ENCODE peak calls at places on chromosomes 12 and 14, in six cellular contexts. One of them, this sample, is unnamed.

GRCh38 chr14:80080601-80081000 is 130.7 kb downstream of the DIO2 start:
- DNase-seq in ovary: no peak
- DNase-seq in body of pancreas: no peak
- DNase-seq in right lobe of liver: no peak
- DNase-seq in WERI-Rb-1: no peak
- DNase-seq in breast epithelium: no peak
- DNase-seq in this sample: no peak

GRCh38 chr12:30823140-30823669 is 68.5 kb upstream of the CAPRIN2 start:
- DNase-seq in ovary: no peak
- DNase-seq in body of pancreas: peak; percentile 55
- DNase-seq in right lobe of liver: peak; percentile 59
- DNase-seq in WERI-Rb-1: no peak
- DNase-seq in breast epithelium: no peak
- DNase-seq in this sample: no peak

GRCh38 chr14:105589161-105589925 is 63.0 kb downstream of the TMEM121 start:
- DNase-seq in ovary: no peak
- DNase-seq in body of pancreas: no peak
- DNase-seq in right lobe of liver: no peak
- DNase-seq in WERI-Rb-1: no peak
- DNase-seq in breast epithelium: no peak
- DNase-seq in this sample: peak; percentile 57

GRCh38 chr12:4505381-4505986 is 33.2 kb upstream of the RAD51AP1 start:
- DNase-seq in ovary: no peak
- DNase-seq in body of pancreas: no peak
- DNase-seq in right lobe of liver: no peak
- DNase-seq in WERI-Rb-1: no peak
- DNase-seq in breast epithelium: no peak
- DNase-seq in this sample: no peak

GRCh38 chr14:59541731-59542130 is 34.9 kb downstream of the CCDC175 start:
- DNase-seq in ovary: no peak
- DNase-seq in body of pancreas: no peak
- DNase-seq in right lobe of liver: no peak
- DNase-seq in WERI-Rb-1: no peak
- DNase-seq in breast epithelium: no peak
- DNase-seq in this sample: no peak

GRCh38 chr12:83843531-83843930 is 1069.1 kb downstream of the SLC6A15 start:
- DNase-seq in ovary: no peak
- DNase-seq in body of pancreas: no peak
- DNase-seq in right lobe of liver: no peak
- DNase-seq in WERI-Rb-1: no peak
- DNase-seq in breast epithelium: no peak
- DNase-seq in this sample: no peak

GRCh38 chr12:115771065-115771464 is 506.4 kb downstream of the MED13L start:
- DNase-seq in ovary: no peak
- DNase-seq in body of pancreas: no peak
- DNase-seq in right lobe of liver: no peak
- DNase-seq in WERI-Rb-1: peak; percentile 25
- DNase-seq in breast epithelium: no peak
- DNase-seq in this sample: no peak

GRCh38 chr12:117045175-117045997 is 53.8 kb downstream of the TESC start:
- DNase-seq in ovary: no peak
- DNase-seq in body of pancreas: no peak
- DNase-seq in right lobe of liver: no peak
- DNase-seq in WERI-Rb-1: peak; percentile 48
- DNase-seq in breast epithelium: no peak
- DNase-seq in this sample: no peak

GRCh38 chr14:95540236-95540635 is 5.4 kb downstream of the GLRX5 start:
- DNase-seq in ovary: no peak
- DNase-seq in body of pancreas: no peak
- DNase-seq in right lobe of liver: no peak
- DNase-seq in WERI-Rb-1: no peak
- DNase-seq in breast epithelium: no peak
- DNase-seq in this sample: no peak

GRCh38 chr14:54784060-54784459 is 118.6 kb downstream of the GCH1 start:
- DNase-seq in ovary: no peak
- DNase-seq in body of pancreas: no peak
- DNase-seq in right lobe of liver: peak; percentile 47
- DNase-seq in WERI-Rb-1: no peak
- DNase-seq in breast epithelium: no peak
- DNase-seq in this sample: no peak

GRCh38 chr14:105086833-105087307 is 21.6 kb upstream of the GPR132 start:
- DNase-seq in ovary: peak; percentile 64
- DNase-seq in body of pancreas: peak; percentile 68
- DNase-seq in right lobe of liver: peak; percentile 84
- DNase-seq in WERI-Rb-1: peak; percentile 85
- DNase-seq in breast epithelium: peak; percentile 74
- DNase-seq in this sample: peak; percentile 94

GRCh38 chr12:9925746-9926393 is 6.3 kb downstream of the CLEC2A start:
- DNase-seq in ovary: no peak
- DNase-seq in body of pancreas: no peak
- DNase-seq in right lobe of liver: no peak
- DNase-seq in WERI-Rb-1: peak; percentile 15
- DNase-seq in breast epithelium: no peak
- DNase-seq in this sample: no peak

GRCh38 chr12:119547016-119547415 is 46.6 kb upstream of the TMEM233 start:
- DNase-seq in ovary: no peak
- DNase-seq in body of pancreas: no peak
- DNase-seq in right lobe of liver: no peak
- DNase-seq in WERI-Rb-1: no peak
- DNase-seq in breast epithelium: no peak
- DNase-seq in this sample: no peak

GRCh38 chr12:57389033-57389432 is 41.8 kb downstream of the R3HDM2 start:
- DNase-seq in ovary: no peak
- DNase-seq in body of pancreas: no peak
- DNase-seq in right lobe of liver: no peak
- DNase-seq in WERI-Rb-1: no peak
- DNase-seq in breast epithelium: no peak
- DNase-seq in this sample: no peak

GRCh38 chr12:91513354-91513753 is 330.7 kb upstream of the DCN start:
- DNase-seq in ovary: no peak
- DNase-seq in body of pancreas: no peak
- DNase-seq in right lobe of liver: no peak
- DNase-seq in WERI-Rb-1: no peak
- DNase-seq in breast epithelium: no peak
- DNase-seq in this sample: no peak

GRCh38 chr12:96828169-96828789 is 78.8 kb upstream of the NEDD1 start:
- DNase-seq in ovary: no peak
- DNase-seq in body of pancreas: no peak
- DNase-seq in right lobe of liver: no peak
- DNase-seq in WERI-Rb-1: no peak
- DNase-seq in breast epithelium: no peak
- DNase-seq in this sample: no peak

GRCh38 chr12:18750087-18750486 is 12.2 kb downstream of the CAPZA3 start:
- DNase-seq in ovary: no peak
- DNase-seq in body of pancreas: no peak
- DNase-seq in right lobe of liver: no peak
- DNase-seq in WERI-Rb-1: no peak
- DNase-seq in breast epithelium: no peak
- DNase-seq in this sample: no peak

GRCh38 chr12:18751866-18752265 is 13.9 kb downstream of the CAPZA3 start:
- DNase-seq in ovary: no peak
- DNase-seq in body of pancreas: no peak
- DNase-seq in right lobe of liver: no peak
- DNase-seq in WERI-Rb-1: no peak
- DNase-seq in breast epithelium: no peak
- DNase-seq in this sample: no peak

GRCh38 chr12:18749381-18749957 is 11.6 kb downstream of the CAPZA3 start:
- DNase-seq in ovary: no peak
- DNase-seq in body of pancreas: no peak
- DNase-seq in right lobe of liver: no peak
- DNase-seq in WERI-Rb-1: no peak
- DNase-seq in breast epithelium: no peak
- DNase-seq in this sample: no peak

GRCh38 chr12:18752280-18752920 is 14.5 kb downstream of the CAPZA3 start:
- DNase-seq in ovary: no peak
- DNase-seq in body of pancreas: no peak
- DNase-seq in right lobe of liver: no peak
- DNase-seq in WERI-Rb-1: no peak
- DNase-seq in breast epithelium: no peak
- DNase-seq in this sample: no peak

DNA sequence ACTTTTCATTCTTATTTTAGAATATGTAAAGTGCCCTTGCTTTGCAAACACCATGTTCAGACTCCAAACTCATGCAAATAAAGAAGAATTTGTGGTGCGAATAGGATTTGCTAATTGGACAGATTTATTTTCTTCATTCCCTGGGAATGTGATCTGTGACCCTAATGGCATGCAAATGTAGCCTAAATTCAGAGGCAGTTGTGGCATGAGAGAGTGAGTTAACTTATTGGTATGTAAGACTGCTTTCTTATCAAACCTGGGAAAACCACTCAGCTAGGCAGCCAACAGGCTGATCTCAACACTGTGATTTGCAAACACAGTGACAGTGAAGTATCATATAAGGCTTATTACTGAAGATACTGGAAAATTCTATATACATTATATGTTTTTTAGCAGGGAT is 10.0 kb downstream of the CAPZA3 start:
- DNase-seq in ovary: no peak
- DNase-seq in body of pancreas: no peak
- DNase-seq in right lobe of liver: no peak
- DNase-seq in WERI-Rb-1: no peak
- DNase-seq in breast epithelium: no peak
- DNase-seq in this sample: no peak
- H3K27ac ChIP-seq in ovary: no peak overlapping the region
- H3K27ac ChIP-seq in body of pancreas: no peak overlapping the region
- H3K27ac ChIP-seq in right lobe of liver: no peak overlapping the region
- H3K27ac ChIP-seq in WERI-Rb-1: no peak overlapping the region
- H3K27ac ChIP-seq in breast epithelium: no peak overlapping the region
- H3K27ac ChIP-seq in this sample: no peak overlapping the region

GRCh38 chr14:63547798-63548335 is 4.7 kb upstream of the PPP2R5E start:
- DNase-seq in ovary: no peak
- DNase-seq in body of pancreas: no peak
- DNase-seq in right lobe of liver: no peak
- DNase-seq in WERI-Rb-1: no peak
- DNase-seq in breast epithelium: no peak
- DNase-seq in this sample: no peak

GRCh38 chr14:63543000-63543825 is at the start of gene PPP2R5E:
- DNase-seq in ovary: peak; percentile 97
- DNase-seq in body of pancreas: peak; percentile 98
- DNase-seq in right lobe of liver: peak; percentile 98
- DNase-seq in WERI-Rb-1: peak; percentile 99
- DNase-seq in breast epithelium: peak; percentile 99
- DNase-seq in this sample: peak; percentile 100

GRCh38 chr14:63543826-63544320 is 696 bp upstream of the PPP2R5E start:
- DNase-seq in ovary: no peak
- DNase-seq in body of pancreas: no peak
- DNase-seq in right lobe of liver: no peak
- DNase-seq in WERI-Rb-1: no peak
- DNase-seq in breast epithelium: no peak
- DNase-seq in this sample: no peak

GRCh38 chr14:63544641-63545234 is 1.6 kb upstream of the PPP2R5E start:
- DNase-seq in ovary: no peak
- DNase-seq in body of pancreas: no peak
- DNase-seq in right lobe of liver: no peak
- DNase-seq in WERI-Rb-1: no peak
- DNase-seq in breast epithelium: no peak
- DNase-seq in this sample: no peak

GRCh38 chr14:63545431-63545830 is 2.3 kb upstream of the PPP2R5E start:
- DNase-seq in ovary: no peak
- DNase-seq in body of pancreas: no peak
- DNase-seq in right lobe of liver: no peak
- DNase-seq in WERI-Rb-1: no peak
- DNase-seq in breast epithelium: no peak
- DNase-seq in this sample: no peak
- H3K4me3 ChIP-seq in ovary: no peak overlapping the region
- H3K4me3 ChIP-seq in body of pancreas: no peak overlapping the region
- H3K4me3 ChIP-seq in right lobe of liver: no peak overlapping the region
- H3K4me3 ChIP-seq in WERI-Rb-1: no peak overlapping the region
- H3K4me3 ChIP-seq in breast epithelium: no peak overlapping the region
- H3K4me3 ChIP-seq in this sample: no peak overlapping the region

GRCh38 chr12:94148841-94149780 is 734 bp downstream of the PLXNC1 start:
- DNase-seq in ovary: peak; percentile 58
- DNase-seq in body of pancreas: peak; percentile 15
- DNase-seq in right lobe of liver: peak; percentile 83
- DNase-seq in WERI-Rb-1: peak; percentile 70
- DNase-seq in breast epithelium: no peak
- DNase-seq in this sample: no peak
- TF ChIP-seq CTCF in ovary: no peak
- TF ChIP-seq CTCF in body of pancreas: no peak
- TF ChIP-seq CTCF in right lobe of liver: peak; percentile 32
- TF ChIP-seq CTCF in WERI-Rb-1: peak; percentile 61
- TF ChIP-seq CTCF in breast epithelium: no peak
- TF ChIP-seq CTCF in this sample: peak; percentile 40

GRCh38 chr12:114668151-114668891 is 15.7 kb downstream of the TBX3 start:
- DNase-seq in ovary: peak; percentile 82
- DNase-seq in body of pancreas: peak; percentile 73
- DNase-seq in right lobe of liver: peak; percentile 87
- DNase-seq in WERI-Rb-1: peak; percentile 74
- DNase-seq in breast epithelium: peak; percentile 84
- DNase-seq in this sample: peak; percentile 91

GRCh38 chr12:114667669-114668150 is 16.3 kb downstream of the TBX3 start:
- DNase-seq in ovary: no peak
- DNase-seq in body of pancreas: no peak
- DNase-seq in right lobe of liver: no peak
- DNase-seq in WERI-Rb-1: no peak
- DNase-seq in breast epithelium: no peak
- DNase-seq in this sample: no peak

GRCh38 chr12:114670257-114670955 is 13.6 kb downstream of the TBX3 start:
- DNase-seq in ovary: no peak
- DNase-seq in body of pancreas: no peak
- DNase-seq in right lobe of liver: no peak
- DNase-seq in WERI-Rb-1: no peak
- DNase-seq in breast epithelium: no peak
- DNase-seq in this sample: no peak

GRCh38 chr12:114669501-114670256 is 14.3 kb downstream of the TBX3 start:
- DNase-seq in ovary: peak; percentile 51
- DNase-seq in body of pancreas: no peak
- DNase-seq in right lobe of liver: no peak
- DNase-seq in WERI-Rb-1: no peak
- DNase-seq in breast epithelium: no peak
- DNase-seq in this sample: no peak

GRCh38 chr12:114668905-114669304 is 15.1 kb downstream of the TBX3 start:
- DNase-seq in ovary: no peak
- DNase-seq in body of pancreas: no peak
- DNase-seq in right lobe of liver: no peak
- DNase-seq in WERI-Rb-1: no peak
- DNase-seq in breast epithelium: no peak
- DNase-seq in this sample: no peak
- H3K27ac ChIP-seq in ovary: peak overlapping the region; percentile 80
- H3K27ac ChIP-seq in body of pancreas: no peak overlapping the region
- H3K27ac ChIP-seq in right lobe of liver: peak overlapping the region; percentile 66
- H3K27ac ChIP-seq in WERI-Rb-1: no peak overlapping the region
- H3K27ac ChIP-seq in breast epithelium: peak overlapping the region; percentile 97
- H3K27ac ChIP-seq in this sample: peak overlapping the region; percentile 96

DNA sequence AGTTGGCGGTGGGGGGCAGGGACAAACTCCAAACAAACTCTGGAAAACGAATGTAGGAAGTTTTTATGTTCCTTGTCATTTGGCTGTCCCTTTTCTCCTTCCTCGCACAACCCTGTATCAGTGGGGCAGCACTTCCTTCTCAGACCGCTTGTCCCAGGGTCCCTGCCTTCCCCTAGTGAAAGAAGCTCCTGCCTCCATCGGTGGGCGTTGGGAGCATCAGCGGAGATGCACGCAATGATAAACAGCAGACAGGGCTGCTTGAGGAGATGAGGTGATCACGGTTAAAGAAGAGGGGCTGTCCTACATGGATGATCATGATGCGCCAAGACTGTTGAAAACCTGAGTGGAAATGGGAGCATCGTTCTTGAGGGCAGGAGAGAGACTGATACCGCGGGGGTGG is 620 bp downstream of the C1S start:
- DNase-seq in ovary: no peak
- DNase-seq in body of pancreas: no peak
- DNase-seq in right lobe of liver: no peak
- DNase-seq in WERI-Rb-1: no peak
- DNase-seq in breast epithelium: no peak
- DNase-seq in this sample: no peak
- H3K4me3 ChIP-seq in ovary: peak overlapping the region; percentile 48
- H3K4me3 ChIP-seq in body of pancreas: no peak overlapping the region
- H3K4me3 ChIP-seq in right lobe of liver: peak overlapping the region; percentile 55
- H3K4me3 ChIP-seq in WERI-Rb-1: no peak overlapping the region
- H3K4me3 ChIP-seq in breast epithelium: peak overlapping the region; percentile 50
- H3K4me3 ChIP-seq in this sample: no peak overlapping the region

This sample was measured in RWPE2.